ENCODE peak calls at places on chromosome 22, in five cellular contexts. E, Y, D, Q and H are unnamed samples. For H3K4me1, the result is how much of the 10 kb centered on the place peaks cover.

GRCh38 chr22:45235101-45235777 is 5.5 kb downstream of the KIAA0930 start:
- DNase-seq in E (no peak), Y (peak), D (no peak), Q (no peak), H (no peak)

GRCh38 chr22:23705358-23705757 is 14.5 kb downstream of the RGL4 start:
- DNase-seq in E (no peak), Y (no peak), D (no peak), Q (no peak), H (no peak)

GRCh38 chr22:21755855-21756284 is 20.3 kb upstream of the YPEL1 start:
- DNase-seq in E (no peak), Y (no peak), D (no peak), Q (peak), H (no peak)

GRCh38 chr22:16949561-16949960 is 58.5 kb downstream of the GAB4 start:
- DNase-seq in E (no peak), Y (no peak), D (no peak), Q (no peak), H (no peak)

GRCh38 chr22:31160328-31160978 is 471 bp downstream of the RNF185 start:
- DNase-seq in E (no peak), Y (peak), D (no peak), Q (peak), H (peak)

GRCh38 chr22:30823015-30823370 is 128.3 kb downstream of the OSBP2 start:
- DNase-seq in E (peak), Y (no peak), D (no peak), Q (no peak), H (no peak)

GRCh38 chr22:18048441-18048898 is 24.1 kb upstream of the MICAL3 start:
- DNase-seq in E (no peak), Y (no peak), D (peak), Q (peak), H (no peak)

GRCh38 chr22:42473484-42474193 is 41.4 kb upstream of the NFAM1 start:
- DNase-seq in E (peak), Y (no peak), D (no peak), Q (peak), H (peak)

GRCh38 chr22:37973271-37974170 is 10.8 kb downstream of the SOX10 start:
- DNase-seq in E (no peak), Y (no peak), D (no peak), Q (no peak), H (no peak)
- TF ChIP-seq CTCF in E (no peak), Y (no peak), D (no peak), Q (no peak), H (no peak)

GRCh38 chr22:39802682-39803081 is 90.9 kb downstream of the ENTHD1 start:
- DNase-seq in E (no peak), Y (no peak), D (no peak), Q (no peak), H (no peak)
- H3K4me1 ChIP-seq in E (under half), Y (under half), D (under half), Q (under half), H (under half)

DNA sequence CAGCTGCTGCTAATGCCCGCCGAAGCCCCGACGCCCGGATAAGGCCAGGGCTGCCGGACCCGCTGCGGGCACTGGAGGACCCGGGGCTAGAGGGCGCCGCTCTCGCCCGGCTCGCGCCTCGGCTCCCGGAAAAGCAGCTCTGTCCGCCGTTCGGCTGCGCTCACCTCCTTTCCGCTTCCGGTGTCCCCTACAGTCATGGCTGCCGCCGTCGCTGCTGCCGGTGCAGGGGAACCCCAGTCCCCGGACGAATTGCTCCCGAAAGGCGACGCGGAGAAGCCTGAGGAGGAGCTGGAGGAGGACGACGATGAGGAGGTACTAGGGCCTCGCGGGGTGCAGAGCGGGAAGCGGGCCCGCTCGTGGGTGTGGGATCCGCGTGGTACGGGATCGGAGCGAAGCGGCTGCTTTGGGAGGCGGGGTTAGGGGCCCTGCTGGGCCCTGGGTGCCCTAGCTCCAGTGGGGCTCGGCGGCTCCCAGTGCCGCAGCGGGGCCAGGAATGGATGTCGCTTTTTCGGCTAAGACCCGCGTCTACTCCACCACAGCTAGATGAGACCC is at the start of gene TOMM22:
- DNase-seq in E (peak), Y (peak), D (peak), Q (peak), H (peak)
- TF ChIP-seq CTCF in E (peak), Y (peak), D (peak), Q (peak), H (no peak)

GRCh38 chr22:36343720-36344105 is 44.1 kb downstream of the MYH9 start:
- DNase-seq in E (no peak), Y (no peak), D (no peak), Q (no peak), H (no peak)

GRCh38 chr22:36349726-36350125 is 38.0 kb downstream of the MYH9 start:
- DNase-seq in E (no peak), Y (no peak), D (no peak), Q (peak), H (no peak)

GRCh38 chr22:36344106-36344827 is 43.5 kb downstream of the MYH9 start:
- DNase-seq in E (no peak), Y (no peak), D (no peak), Q (no peak), H (no peak)

GRCh38 chr22:36348760-36349159 is 39.0 kb downstream of the MYH9 start:
- DNase-seq in E (no peak), Y (no peak), D (no peak), Q (no peak), H (no peak)

DNA sequence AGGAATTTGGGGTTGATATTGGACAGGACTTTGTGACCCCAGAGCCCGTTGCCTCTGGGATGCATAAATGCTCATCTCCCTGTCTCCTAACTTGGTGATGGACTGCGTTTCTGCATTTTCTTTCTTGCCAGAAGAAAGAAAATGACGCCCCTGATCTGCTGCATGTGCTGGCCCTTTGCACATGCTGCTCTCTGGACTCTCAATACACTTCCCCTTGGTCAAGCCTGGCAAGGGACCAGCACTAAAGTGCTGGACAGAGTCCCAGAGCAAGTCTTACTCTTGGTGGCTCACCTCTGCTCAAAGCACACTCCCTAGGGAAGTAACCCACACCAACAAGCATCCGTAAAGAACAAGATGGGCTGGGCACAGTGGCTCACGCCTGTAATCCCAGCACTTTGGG is 40.7 kb downstream of the MYH9 start:
- DNase-seq in E (no peak), Y (no peak), D (no peak), Q (peak), H (no peak)
- H3K4me1 ChIP-seq in E (under half), Y (half or more), D (under half), Q (under half), H (half or more)